ENCODE peak calls at places on chromosomes 11 and 22, in eight cellular contexts. F, G, K, X, V, J, W and O are unnamed samples.

GRCh38 chr11:117605331-117605730 is 191.7 kb downstream of the DSCAML1 start:
- DNase-seq in F (no peak), G (no peak), K (no peak), X (no peak), V (no peak), J (no peak), W (no peak), O (no peak)

GRCh38 chr11:119370486-119371046 is 10.9 kb downstream of the USP2 start:
- DNase-seq in F (no peak), G (no peak), K (peak), X (no peak), V (peak), J (peak), W (no peak), O (no peak)

GRCh38 chr22:44682556-44683168 is 19.3 kb upstream of the PRR5 start:
- DNase-seq in F (no peak), G (no peak), K (no peak), X (no peak), V (no peak), J (no peak), W (no peak), O (no peak)

GRCh38 chr11:69382131-69383128 is 88.5 kb downstream of the MYEOV start:
- DNase-seq in F (peak), G (no peak), K (peak), X (peak), V (no peak), J (peak), W (no peak), O (no peak)

GRCh38 chr11:83956119-83956697 is 670.0 kb upstream of the CCDC90B start:
- DNase-seq in F (no peak), G (no peak), K (no peak), X (peak), V (no peak), J (no peak), W (no peak), O (no peak)

GRCh38 chr22:24339452-24339747 is 68.8 kb downstream of the SPECC1L start:
- DNase-seq in F (no peak), G (no peak), K (no peak), X (no peak), V (no peak), J (no peak), W (no peak), O (no peak)

GRCh38 chr11:3148990-3149851 is 15.9 kb downstream of the OSBPL5 start:
- DNase-seq in F (no peak), G (no peak), K (no peak), X (no peak), V (no peak), J (no peak), W (no peak), O (no peak)

GRCh38 chr11:70206226-70206785 is 3.2 kb downstream of the FADD start:
- DNase-seq in F (no peak), G (no peak), K (no peak), X (no peak), V (no peak), J (no peak), W (no peak), O (no peak)

GRCh38 chr11:93740031-93740801 is 1.1 kb downstream of the TAF1D start:
- DNase-seq in F (no peak), G (peak), K (peak), X (no peak), V (peak), J (no peak), W (peak), O (no peak)

GRCh38 chr22:45120931-45121330 is 42.8 kb upstream of the NUP50 start:
- DNase-seq in F (no peak), G (no peak), K (no peak), X (no peak), V (no peak), J (no peak), W (no peak), O (no peak)

GRCh38 chr11:103994111-103994510 is 42.3 kb upstream of the DDI1 start:
- DNase-seq in F (no peak), G (no peak), K (peak), X (no peak), V (no peak), J (no peak), W (no peak), O (no peak)

GRCh38 chr22:45212306-45212709 is 28.4 kb downstream of the KIAA0930 start:
- DNase-seq in F (no peak), G (peak), K (peak), X (peak), V (peak), J (peak), W (peak), O (peak)

GRCh38 chr11:59846556-59846955 is 1.3 kb upstream of the CBLIF start:
- DNase-seq in F (no peak), G (no peak), K (no peak), X (no peak), V (no peak), J (no peak), W (no peak), O (no peak)

GRCh38 chr22:28791841-28792490 is 8.4 kb downstream of the XBP1 start:
- DNase-seq in F (no peak), G (no peak), K (no peak), X (no peak), V (no peak), J (no peak), W (no peak), O (no peak)

GRCh38 chr22:21923163-21923561 is 29.5 kb downstream of the PPM1F start:
- DNase-seq in F (no peak), G (no peak), K (no peak), X (no peak), V (no peak), J (no peak), W (no peak), O (no peak)

GRCh38 chr11:72735495-72736027 is 16.6 kb downstream of the ARAP1 start:
- DNase-seq in F (no peak), G (no peak), K (peak), X (no peak), V (no peak), J (peak), W (no peak), O (no peak)

GRCh38 chr11:70122490-70123198 is 44.5 kb downstream of the ANO1 start:
- DNase-seq in F (no peak), G (no peak), K (no peak), X (no peak), V (no peak), J (no peak), W (no peak), O (no peak)

GRCh38 chr11:10304495-10305261 is at the start of gene ADM:
- DNase-seq in F (peak), G (peak), K (peak), X (peak), V (peak), J (peak), W (peak), O (peak)

DNA sequence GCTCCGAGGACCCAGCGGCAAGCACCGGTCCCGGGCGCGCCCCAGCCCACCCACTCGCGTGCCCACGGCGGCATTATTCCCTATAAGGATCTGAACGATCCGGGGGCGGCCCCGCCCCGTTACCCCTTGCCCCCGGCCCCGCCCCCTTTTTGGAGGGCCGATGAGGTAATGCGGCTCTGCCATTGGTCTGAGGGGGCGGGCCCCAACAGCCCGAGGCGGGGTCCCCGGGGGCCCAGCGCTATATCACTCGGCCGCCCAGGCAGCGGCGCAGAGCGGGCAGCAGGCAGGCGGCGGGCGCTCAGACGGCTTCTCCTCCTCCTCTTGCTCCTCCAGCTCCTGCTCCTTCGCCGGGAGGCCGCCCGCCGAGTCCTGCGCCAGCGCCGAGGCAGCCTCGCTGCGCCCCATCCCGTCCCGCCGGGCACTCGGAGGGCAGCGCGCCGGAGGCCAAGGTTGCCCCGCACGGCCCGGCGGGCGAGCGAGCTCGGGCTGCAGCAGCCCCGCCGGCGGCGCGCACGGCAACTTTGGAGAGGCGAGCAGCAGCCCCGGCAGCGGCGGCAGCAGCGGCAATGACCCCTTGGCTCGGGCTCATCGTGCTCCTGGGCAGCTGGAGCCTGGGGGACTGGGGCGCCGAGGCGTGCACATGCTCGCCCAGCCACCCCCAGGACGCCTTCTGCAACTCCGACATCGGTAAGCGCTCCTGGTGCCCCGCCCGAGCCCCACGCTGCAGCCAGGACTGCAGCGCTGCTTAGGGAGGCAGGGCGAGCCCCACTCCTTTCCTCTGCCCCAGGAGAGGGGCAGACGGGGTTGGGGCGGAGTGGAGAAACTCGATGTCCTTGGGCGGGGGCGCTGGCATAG is at the start of gene TIMP3:
- DNase-seq in F (no peak), G (peak), K (peak), X (peak), V (peak), J (peak), W (peak), O (peak)
- H3K27ac ChIP-seq in F (no peak), G (peak), K (peak), X (no peak), V (peak), J (peak), W (peak), O (no peak)

GRCh38 chr22:43152355-43153071 is 1.2 kb downstream of the TSPO start:
- DNase-seq in F (no peak), G (peak), K (peak), X (peak), V (peak), J (peak), W (peak), O (no peak)

GRCh38 chr22:43153916-43154315 is 2.6 kb downstream of the TSPO start:
- DNase-seq in F (no peak), G (no peak), K (peak), X (no peak), V (no peak), J (no peak), W (no peak), O (no peak)

GRCh38 chr22:43150731-43151206 is 590 bp upstream of the TSPO start:
- DNase-seq in F (no peak), G (no peak), K (peak), X (no peak), V (no peak), J (no peak), W (no peak), O (no peak)

GRCh38 chr22:43151251-43152000 is at the start of gene TSPO:
- DNase-seq in F (peak), G (peak), K (peak), X (peak), V (peak), J (peak), W (peak), O (peak)

GRCh38 chr22:43152001-43152354 is 619 bp downstream of the TSPO start:
- DNase-seq in F (no peak), G (no peak), K (no peak), X (no peak), V (no peak), J (no peak), W (no peak), O (no peak)
- H3K27ac ChIP-seq in F (peak), G (peak), K (peak), X (peak), V (peak), J (peak), W (peak), O (peak)

GRCh38 chr11:102314784-102315183 is 2.5 kb upstream of the BIRC3 start:
- DNase-seq in F (no peak), G (no peak), K (no peak), X (no peak), V (no peak), J (no peak), W (no peak), O (no peak)
- H3K27ac ChIP-seq in F (no peak), G (no peak), K (no peak), X (no peak), V (no peak), J (no peak), W (peak), O (no peak)

GRCh38 chr11:130145328-130145812 is 14.2 kb upstream of the ST14 start:
- DNase-seq in F (no peak), G (no peak), K (no peak), X (no peak), V (peak), J (no peak), W (no peak), O (no peak)
- H3K27ac ChIP-seq in F (no peak), G (peak), K (no peak), X (peak), V (peak), J (no peak), W (peak), O (peak)

GRCh38 chr11:61733120-61733978 is 19.1 kb upstream of the MYRF start:
- DNase-seq in F (peak), G (peak), K (peak), X (peak), V (peak), J (peak), W (peak), O (peak)
- H3K27ac ChIP-seq in F (no peak), G (peak), K (peak), X (peak), V (no peak), J (peak), W (peak), O (peak)

DNA sequence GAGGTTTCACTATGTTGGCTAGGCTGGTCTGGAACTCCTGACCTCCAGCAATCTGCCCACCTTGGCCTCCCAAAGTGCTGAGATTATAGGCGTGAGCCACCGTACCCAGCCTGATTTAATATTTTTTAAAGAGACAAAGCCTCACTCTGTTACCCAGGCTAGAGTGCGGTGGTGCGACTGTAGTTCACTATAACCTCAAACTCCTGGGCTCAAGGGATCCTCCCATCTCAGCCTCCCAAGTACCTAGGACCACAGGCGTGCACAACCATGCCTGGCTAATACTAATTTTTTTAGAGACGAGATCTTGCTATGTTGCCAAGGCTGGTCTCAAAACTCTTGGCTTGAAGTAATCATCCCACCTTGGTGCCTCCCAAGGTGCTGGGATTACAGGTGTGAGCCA is 13.5 kb downstream of the GTPBP1 start:
- DNase-seq in F (no peak), G (no peak), K (no peak), X (no peak), V (no peak), J (no peak), W (no peak), O (no peak)
- H3K27ac ChIP-seq in F (no peak), G (no peak), K (peak), X (no peak), V (no peak), J (no peak), W (peak), O (no peak)